ENCODE peak calls at places on chromosome X, in four cellular contexts. R is fibroblast of the aortic adventitia, N is HCT116, B is GM06990. Y is an unnamed sample.

GRCh38 chrX:116749943-116750342 is 287.2 kb upstream of the CT83 start:
- DNase-seq in B (no peak), N (no peak), R (no peak), Y (peak)

GRCh38 chrX:44239036-44239435 is 104.4 kb downstream of the EFHC2 start:
- DNase-seq in R (no peak), B (no peak), N (no peak), Y (no peak)

GRCh38 chrX:150213481-150214030 is 149.6 kb upstream of the MAMLD1 start:
- DNase-seq in R (no peak), N (no peak), B (no peak), Y (no peak)

GRCh38 chrX:153651540-153652079 is 4.6 kb downstream of the DUSP9 start:
- DNase-seq in B (no peak), N (no peak), R (no peak), Y (no peak)

GRCh38 chrX:18353931-18354368 is 538 bp downstream of the SCML2 start:
- DNase-seq in R (no peak), N (no peak), B (no peak), Y (no peak)

GRCh38 chrX:100449696-100450606 is 39.9 kb upstream of the PCDH19 start:
- DNase-seq in R (no peak), N (no peak), B (no peak), Y (no peak)

GRCh38 chrX:11504234-11504633 is 161.5 kb downstream of the ARHGAP6 start:
- DNase-seq in R (no peak), N (no peak), B (no peak), Y (no peak)

GRCh38 chrX:68693481-68694410 is 46.3 kb downstream of the STARD8 start:
- DNase-seq in R (peak), N (no peak), B (peak), Y (peak)

GRCh38 chrX:2391869-2392606 is 108.7 kb downstream of the DHRSX start:
- DNase-seq in R (peak), N (peak), B (no peak), Y (peak)

GRCh38 chrX:149652232-149652981 is 20.8 kb upstream of the TMEM185A start:
- DNase-seq in B (no peak), R (no peak), N (no peak), Y (no peak)

GRCh38 chrX:118000518-118000917 is 116.1 kb downstream of the KLHL13 start:
- DNase-seq in R (no peak), B (no peak), N (no peak), Y (no peak)

GRCh38 chrX:40808203-40808602 is 72.9 kb upstream of the MED14 start:
- DNase-seq in N (no peak), B (no peak), R (no peak), Y (no peak)

GRCh38 chrX:40807384-40807783 is 72.0 kb upstream of the MED14 start:
- DNase-seq in B (no peak), R (no peak), N (no peak), Y (no peak)

GRCh38 chrX:40805404-40805803 is 70.1 kb upstream of the MED14 start:
- DNase-seq in N (no peak), B (no peak), R (no peak), Y (no peak)

GRCh38 chrX:40809210-40809609 is 73.9 kb upstream of the MED14 start:
- DNase-seq in B (no peak), N (no peak), R (no peak), Y (peak)

DNA sequence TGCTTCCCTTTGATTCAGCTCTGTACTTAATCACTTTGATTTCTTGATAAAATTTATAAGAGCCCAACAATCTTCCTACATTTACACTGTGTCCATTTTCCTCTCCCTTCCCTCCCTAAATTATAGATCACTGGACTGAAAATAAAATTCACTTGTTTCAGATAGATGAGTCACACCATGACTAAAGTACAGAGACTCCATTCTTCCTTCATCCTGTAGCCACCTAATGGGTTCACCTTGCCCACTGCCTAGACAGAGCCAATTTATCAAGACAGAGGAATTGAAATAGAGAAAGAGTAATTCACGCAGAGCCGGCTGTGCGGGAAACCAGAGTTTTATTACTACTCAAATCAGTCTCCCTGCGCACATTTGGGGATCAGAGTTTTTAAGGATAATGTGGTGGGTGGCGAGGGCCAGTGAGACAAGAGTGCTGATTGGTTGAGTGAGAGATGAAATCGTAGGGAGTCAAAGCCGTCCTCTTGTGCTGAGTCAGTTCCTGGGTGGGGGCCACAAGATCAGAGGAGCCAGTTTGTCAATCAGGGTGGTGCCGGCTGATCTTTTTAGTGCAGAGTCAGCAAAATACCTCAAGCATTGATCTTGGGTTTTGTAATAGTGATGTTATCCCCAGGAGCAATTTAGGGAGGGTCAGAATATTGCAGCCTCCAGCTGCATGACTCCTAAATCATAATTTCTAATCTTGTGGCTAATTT is 71.3 kb upstream of the MED14 start:
- DNase-seq in N (no peak), R (peak), B (no peak), Y (no peak)
- TF ChIP-seq CTCF in N (no peak), R (no peak), B (no peak), Y (no peak)

DNA sequence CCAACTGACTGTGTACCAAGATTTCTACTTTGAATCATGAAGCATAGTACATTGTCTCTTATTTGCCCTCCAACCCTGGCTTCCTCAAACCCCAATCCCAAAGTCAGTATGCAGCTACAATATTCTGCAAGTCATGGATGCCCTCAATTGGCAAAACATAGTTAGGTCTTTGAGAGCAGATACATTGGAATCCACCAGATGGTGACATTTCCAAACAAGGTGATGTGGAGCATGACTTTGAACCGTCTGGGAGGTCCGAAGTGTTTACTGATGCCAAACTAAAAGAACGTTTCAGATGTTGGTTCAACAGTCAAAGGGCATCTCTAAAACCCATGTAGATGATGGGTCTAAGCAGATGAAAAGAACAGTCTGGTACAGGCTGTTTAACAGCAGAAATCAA is 43.7 kb upstream of the FRMD7 start:
- DNase-seq in R (peak), B (no peak), N (no peak), Y (no peak)
- TF ChIP-seq CTCF in R (peak), B (no peak), N (no peak), Y (no peak)

GRCh38 chrX:47854474-47854873 is 17.8 kb downstream of the ZNF81 start:
- DNase-seq in B (no peak), N (no peak), R (peak), Y (no peak)
- TF ChIP-seq CTCF in B (peak), N (peak), R (peak), Y (peak)

DNA sequence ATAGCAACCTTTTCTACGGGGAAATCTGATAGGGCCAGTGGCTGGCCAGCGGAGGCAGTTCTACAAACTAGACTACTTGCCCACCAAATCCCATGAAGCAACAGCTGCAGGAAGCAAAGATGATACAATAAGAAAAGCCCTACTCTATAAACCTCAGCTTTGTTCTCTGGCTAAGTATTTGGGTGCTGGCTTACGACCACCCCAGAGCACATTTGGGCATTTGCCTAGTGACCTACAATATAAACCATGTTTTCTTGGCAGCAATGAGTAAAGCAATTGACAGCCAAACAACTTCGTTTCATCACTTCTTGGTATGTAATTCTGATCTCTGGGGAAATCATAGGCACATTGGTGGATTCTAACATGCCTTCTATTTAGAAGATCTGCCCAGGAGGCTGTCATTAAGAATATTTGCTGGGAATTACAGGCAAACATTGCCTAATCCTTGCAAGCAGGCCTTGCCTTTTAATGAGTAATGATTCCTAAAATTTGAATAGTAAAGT is 7.5 kb upstream of the LHFPL1 start:
- DNase-seq in N (no peak), B (no peak), R (peak), Y (no peak)
- TF ChIP-seq CTCF in N (no peak), B (no peak), R (no peak), Y (no peak)

Y was measured in HFFc6.